ENCODE peak calls at places on chromosomes 2 and 18, in seven cellular contexts. R, M, E, O, B, L and Q are unnamed samples.

GRCh38 chr2:74632209-74632938 is 15.8 kb downstream of the M1AP start:
- DNase-seq in E (no peak), R (no peak), M (no peak), O (no peak), B (no peak), L (no peak), Q (no peak)

GRCh38 chr2:9380702-9381628 is 42.4 kb downstream of the ITGB1BP1 start:
- DNase-seq in L (no peak), E (peak; percentile 59), B (no peak), O (peak; percentile 67), R (no peak), M (no peak), Q (no peak)

GRCh38 chr18:48735070-48735676 is 196.3 kb downstream of the CTIF start:
- DNase-seq in L (no peak), O (no peak), B (no peak), M (no peak), E (no peak), R (no peak), Q (no peak)

GRCh38 chr2:101290711-101291110 is 17.8 kb downstream of the RNF149 start:
- DNase-seq in M (no peak), L (no peak), R (no peak), O (no peak), E (no peak), B (no peak), Q (no peak)

GRCh38 chr2:166357068-166357949 is 18.4 kb downstream of the SCN9A start:
- DNase-seq in B (no peak), M (no peak), O (no peak), E (no peak), R (no peak), L (no peak), Q (no peak)

GRCh38 chr2:119744335-119744939 is 15.3 kb upstream of the PTPN4 start:
- DNase-seq in L (no peak), B (no peak), O (no peak), M (peak; percentile 61), E (no peak), R (no peak), Q (no peak)

GRCh38 chr2:11949732-11950503 is 203.5 kb downstream of the LPIN1 start:
- DNase-seq in R (no peak), O (no peak), E (no peak), M (no peak), L (no peak), B (peak; percentile 82), Q (no peak)

GRCh38 chr18:60259052-60259681 is 113.4 kb downstream of the MC4R start:
- DNase-seq in B (peak; percentile 39), M (no peak), E (no peak), R (no peak), O (no peak), L (no peak), Q (no peak)

GRCh38 chr2:234203135-234203984 is 152.9 kb downstream of the SPP2 start:
- DNase-seq in M (no peak), R (no peak), B (no peak), E (no peak), L (no peak), O (peak; percentile 75), Q (no peak)

GRCh38 chr2:218658671-218659257 is 659 bp downstream of the ZNF142 start:
- DNase-seq in O (no peak), M (no peak), R (no peak), L (peak; percentile 47), E (peak; percentile 48), B (peak; percentile 79), Q (peak; percentile 68)

GRCh38 chr2:156334496-156335478 is 2.3 kb upstream of the NR4A2 start:
- DNase-seq in O (no peak), M (peak; percentile 94), R (peak; percentile 67), E (peak; percentile 52), L (peak; percentile 66), B (peak; percentile 7), Q (peak; percentile 67)
- TF ChIP-seq CTCF in O (peak; percentile 51), M (peak; percentile 24), R (no peak), E (no peak), L (no peak), B (no peak), Q (no peak)

GRCh38 chr2:197042613-197043248 is 116.2 kb upstream of the PGAP1 start:
- DNase-seq in B (no peak), O (no peak), E (no peak), R (no peak), L (no peak), M (no peak), Q (no peak)

GRCh38 chr2:197034292-197034691 is 107.8 kb upstream of the PGAP1 start:
- DNase-seq in M (no peak), B (no peak), E (no peak), O (no peak), R (no peak), L (no peak), Q (no peak)

GRCh38 chr2:197033222-197033621 is 106.7 kb upstream of the PGAP1 start:
- DNase-seq in E (no peak), B (no peak), R (no peak), M (no peak), L (no peak), O (no peak), Q (no peak)

GRCh38 chr2:197034969-197035368 is 108.5 kb upstream of the PGAP1 start:
- DNase-seq in M (no peak), E (no peak), B (no peak), R (no peak), O (no peak), L (no peak), Q (no peak)

DNA sequence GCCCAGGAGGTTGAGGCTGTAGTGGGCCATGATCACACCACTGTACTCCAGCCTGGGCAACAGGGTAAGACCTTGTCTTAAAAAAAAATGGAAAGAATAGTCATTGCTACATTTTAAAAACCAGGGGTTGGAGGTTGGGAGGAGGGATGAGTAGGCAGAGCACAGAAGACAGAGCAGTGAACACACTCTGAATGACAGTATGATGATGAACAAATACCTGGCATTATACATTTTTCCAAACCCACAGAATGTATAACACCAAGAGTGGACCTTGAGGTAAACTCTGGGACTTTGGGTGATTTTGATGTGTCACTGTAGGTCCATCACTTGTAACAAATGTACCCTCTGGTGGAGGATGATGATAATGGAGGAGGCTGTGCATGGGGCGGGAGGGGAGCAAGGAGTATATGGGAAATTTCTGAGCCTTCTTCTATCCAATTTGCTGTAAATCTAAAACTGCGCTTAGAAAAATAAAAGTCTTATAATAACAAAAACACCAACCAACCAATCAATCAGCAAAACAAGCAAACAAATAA is 111.4 kb upstream of the PGAP1 start:
- DNase-seq in E (no peak), O (no peak), B (no peak), R (no peak), M (no peak), L (no peak), Q (no peak)
- TF ChIP-seq CTCF in E (no peak), O (no peak), B (no peak), R (no peak), M (no peak), L (no peak), Q (no peak)

DNA sequence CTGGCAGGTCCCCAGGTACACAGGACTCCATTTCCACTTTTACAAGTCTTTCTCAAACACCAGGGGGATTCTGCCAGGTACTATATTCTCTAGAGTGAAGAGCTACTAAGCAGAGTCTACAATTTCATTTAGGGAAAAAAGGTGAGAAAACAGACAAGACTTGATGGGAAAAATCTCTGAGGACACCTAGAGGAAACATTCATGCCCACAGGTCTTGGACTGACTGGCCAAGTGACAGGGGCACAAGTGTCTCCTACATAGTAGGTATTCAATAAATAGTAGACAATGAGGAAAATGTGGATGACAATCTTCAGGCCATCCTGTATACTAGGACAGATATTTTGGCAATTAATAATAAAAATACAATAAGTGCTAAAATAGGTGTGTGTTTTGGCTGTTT is 228.6 kb downstream of the CLIP4 start:
- DNase-seq in O (no peak), L (no peak), B (no peak), E (no peak), M (no peak), R (no peak), Q (no peak)
- TF ChIP-seq CTCF in O (no peak), L (no peak), B (no peak), E (peak; percentile 26), M (no peak), R (no peak), Q (no peak)

GRCh38 chr18:924987-925386 is 20.3 kb downstream of the ADCYAP1 start:
- DNase-seq in O (no peak), E (no peak), M (no peak), B (no peak), R (no peak), L (no peak), Q (no peak)
- TF ChIP-seq CTCF in O (no peak), E (no peak), M (no peak), B (no peak), R (no peak), L (no peak), Q (no peak)

GRCh38 chr2:223102040-223102899 is 50.3 kb downstream of the KCNE4 start:
- DNase-seq in L (no peak), M (no peak), E (peak; percentile 44), B (no peak), R (no peak), O (no peak), Q (no peak)
- TF ChIP-seq CTCF in L (no peak), M (no peak), E (no peak), B (peak; percentile 7), R (no peak), O (no peak), Q (no peak)

DNA sequence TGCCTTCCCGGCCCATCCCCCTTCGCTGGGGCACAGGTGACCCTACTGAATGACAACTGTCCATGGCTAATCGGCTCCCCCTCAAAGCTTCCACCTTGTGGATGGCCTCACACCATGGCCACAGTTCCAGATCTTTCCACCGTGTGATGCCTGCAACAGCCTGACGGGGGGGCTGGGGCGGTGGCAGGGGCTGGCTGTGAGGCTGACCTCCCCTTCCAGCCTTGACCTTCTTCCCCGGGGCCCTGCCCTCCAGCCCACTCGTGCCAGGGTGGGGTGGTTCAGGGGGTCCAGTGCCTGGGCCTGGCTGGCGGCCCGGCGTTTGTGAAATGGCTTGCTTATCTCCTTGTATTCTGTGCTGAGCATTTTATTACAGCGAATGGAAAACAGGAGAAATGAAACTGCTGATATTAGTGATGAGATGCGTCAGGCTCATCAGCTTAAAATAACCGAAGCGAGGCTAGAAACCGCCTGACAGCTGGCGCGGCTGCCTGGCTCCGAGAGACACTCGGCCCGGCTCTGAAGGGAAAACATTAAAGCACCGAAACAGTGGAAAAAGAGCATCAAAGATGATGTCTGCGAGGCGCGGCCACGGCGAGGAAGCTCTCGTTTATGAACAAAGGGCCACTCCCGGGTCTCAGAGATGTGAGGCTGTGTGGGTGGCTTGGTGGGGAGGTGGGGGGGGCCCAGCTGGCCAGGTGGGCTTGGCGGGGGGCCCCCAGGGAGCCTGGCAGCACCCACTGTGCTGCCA is 916 bp upstream of the PDCD1 start:
- DNase-seq in M (no peak), E (peak; percentile 28), B (no peak), O (no peak), R (no peak), L (peak; percentile 17), Q (peak; percentile 88)
- TF ChIP-seq CTCF in M (no peak), E (peak; percentile 19), B (peak; percentile 46), O (peak; percentile 36), R (no peak), L (no peak), Q (peak; percentile 24)

DNA sequence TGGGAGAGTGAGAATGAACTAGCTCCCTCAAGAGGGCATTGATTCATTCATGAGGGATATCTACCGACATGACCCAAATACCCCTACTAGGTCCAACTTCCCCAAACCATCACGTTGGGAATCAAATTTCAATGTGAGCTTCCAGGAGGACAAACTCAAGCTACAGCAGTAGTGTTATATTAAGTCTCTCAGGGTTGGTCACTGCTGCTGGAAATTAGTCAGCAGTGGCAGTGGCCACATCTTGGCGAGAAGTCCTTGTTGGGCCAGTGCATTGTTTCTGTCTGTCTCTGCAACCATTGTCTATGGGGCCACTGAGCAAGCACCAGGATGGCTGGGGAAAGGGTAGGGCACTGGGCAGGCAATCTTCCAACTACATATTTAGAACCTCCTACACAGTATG is 47.5 kb downstream of the THUMPD2 start:
- DNase-seq in M (no peak), O (no peak), E (no peak), B (no peak), L (no peak), R (no peak), Q (no peak)
- TF ChIP-seq CTCF in M (no peak), O (no peak), E (no peak), B (no peak), L (no peak), R (no peak), Q (no peak)